ENCODE peak calls at places on chromosome 1, in nine cellular contexts. U is aorta; C is esophagus muscularis mucosa; T is NCI-H2107; K is effector memory CD8-positive, alpha-beta T cell; S is stimulated activated effector memory CD8-positive, alpha-beta T cell treated with anti-CD3 and anti-CD28 coated beads, Interleukin-12 subunit alpha, Interleukin-12 subunit beta, amount 100 ng/mL, for 72 hours; P is WTC11; J is cardiac fibroblast; Z is neural progenitor cell. Y is an unnamed sample.

GRCh38 chr1:83632906-83633305 is 366.0 kb downstream of the TTLL7 start:
- DNase-seq in T (no peak), U (no peak), C (no peak), Z (no peak), S (no peak), K (no peak), J (no peak), P (no peak), Y (no peak)

GRCh38 chr1:213244664-213245091 is 193.6 kb downstream of the RPS6KC1 start:
- DNase-seq in S (no peak), P (no peak), K (peak; percentile 4), C (no peak), U (no peak), T (peak; percentile 54), J (peak; percentile 71), Z (peak; percentile 68), Y (peak; percentile 47)

GRCh38 chr1:222084996-222085395 is 343.1 kb upstream of the DUSP10 start:
- DNase-seq in J (peak; percentile 89), Z (no peak), S (no peak), K (no peak), U (no peak), C (no peak), P (no peak), T (no peak), Y (no peak)

GRCh38 chr1:107897428-107898339 is 67.3 kb downstream of the VAV3 start:
- DNase-seq in J (no peak), Z (no peak), K (peak; percentile 7), P (no peak), T (no peak), U (no peak), C (no peak), S (peak; percentile 52), Y (no peak)

GRCh38 chr1:155010211-155010918 is 7.8 kb downstream of the ZBTB7B start:
- DNase-seq in Z (no peak), J (no peak), S (no peak), U (no peak), P (no peak), T (no peak), K (no peak), C (no peak), Y (no peak)

GRCh38 chr1:9371391-9371935 is 78.8 kb downstream of the SPSB1 start:
- DNase-seq in T (no peak), U (peak; percentile 89), K (no peak), S (no peak), J (peak; percentile 34), C (peak; percentile 96), P (no peak), Z (peak; percentile 65), Y (peak; percentile 74)

GRCh38 chr1:110750446-110751029 is 75.8 kb upstream of the KCNA3 start:
- DNase-seq in P (no peak), U (no peak), J (no peak), Z (peak; percentile 9), T (no peak), S (no peak), C (no peak), K (no peak), Y (no peak)

GRCh38 chr1:12477936-12478611 is 139.9 kb downstream of the DHRS3 start:
- DNase-seq in U (peak; percentile 88), S (no peak), J (peak; percentile 86), T (peak; percentile 86), C (no peak), P (no peak), K (peak; percentile 11), Z (peak; percentile 34), Y (peak; percentile 53)

GRCh38 chr1:94805912-94806311 is 14.2 kb upstream of the SLC44A3 start:
- DNase-seq in U (no peak), K (peak; percentile 30), T (peak; percentile 49), S (peak; percentile 58), P (peak; percentile 65), J (peak; percentile 73), Z (peak; percentile 72), C (peak; percentile 84), Y (peak; percentile 66)

Y was measured in nephron progenitor cell.